ENCODE peak calls at places on chromosomes 5 and 9, in five cellular contexts. E, H, M, D and V are unnamed samples.
A peak's percentile ranks its signal among the peaks of the same experiment; 100 is the strongest.

GRCh38 chr9:37514999-37515398 is 29.3 kb downstream of the POLR1E start:
- DNase-seq in H (no peak), E (no peak), M (no peak), D (no peak), V (no peak)

GRCh38 chr9:92978345-92978875 is 31.1 kb downstream of the FGD3 start:
- DNase-seq in M (no peak), H (no peak), E (no peak), D (no peak), V (no peak)

GRCh38 chr9:137123459-137123819 is 8.9 kb upstream of the DPP7 start:
- DNase-seq in H (no peak), M (no peak), D (no peak), E (no peak), V (no peak)

GRCh38 chr5:52481216-52481615 is 306.5 kb upstream of the ITGA1 start:
- DNase-seq in E (no peak), D (no peak), H (no peak), M (no peak), V (no peak)

GRCh38 chr5:179256229-179257189 is 88.8 kb downstream of the ADAMTS2 start:
- DNase-seq in D (no peak), E (no peak), H (no peak), M (no peak), V (no peak)

GRCh38 chr9:26892251-26893029 is at the start of gene CAAP1:
- DNase-seq in H (peak; percentile 94), E (peak; percentile 89), D (peak; percentile 92), M (peak; percentile 88), V (peak; percentile 71)

GRCh38 chr5:32499261-32499660 is 54.7 kb upstream of the ZFR start:
- DNase-seq in H (peak; percentile 20), E (no peak), D (no peak), M (no peak), V (no peak)

GRCh38 chr5:88883059-88883565 is at the start of gene MEF2C:
- DNase-seq in E (peak; percentile 60), M (peak; percentile 72), H (peak; percentile 12), D (peak; percentile 79), V (peak; percentile 62)

GRCh38 chr5:675876-676698 is 17.1 kb downstream of the TPPP start:
- DNase-seq in H (peak; percentile 0), E (no peak), D (no peak), M (no peak), V (no peak)

GRCh38 chr9:134189167-134189474 is 24.8 kb upstream of the RNU6ATAC start:
- DNase-seq in E (no peak), D (no peak), H (no peak), M (no peak), V (no peak)

GRCh38 chr5:157059891-157060290 is 975 bp upstream of the HAVCR1 start:
- DNase-seq in H (no peak), E (no peak), M (no peak), D (no peak), V (no peak)

GRCh38 chr5:1182633-1183423 is 18.6 kb upstream of the SLC6A19 start:
- DNase-seq in M (no peak), E (no peak), H (no peak), D (no peak), V (peak; percentile 85)

GRCh38 chr9:136703231-136703870 is 9.0 kb upstream of the DIPK1B start:
- DNase-seq in D (no peak), M (no peak), H (no peak), E (no peak), V (no peak)